ENCODE peak calls at places on chromosomes 11 and 22, in seven cellular contexts. C, F, K, E, V, H and O are unnamed samples.
A peak's percentile ranks its signal among the peaks of the same experiment; 100 is the strongest.

GRCh38 chr22:40238425-40239344 is 61.0 kb downstream of the TNRC6B start:
- DNase-seq in E (peak; percentile 87), F (peak; percentile 56), C (peak; percentile 96), H (peak; percentile 85), V (no peak), K (no peak), O (peak; percentile 78)

GRCh38 chr11:119377112-119377901 is 4.2 kb downstream of the USP2 start:
- DNase-seq in K (no peak), C (no peak), H (no peak), V (no peak), F (no peak), E (no peak), O (no peak)

GRCh38 chr11:27705873-27706820 is 5.9 kb upstream of the BDNF start:
- DNase-seq in E (no peak), V (no peak), H (no peak), F (peak; percentile 43), C (peak; percentile 56), K (no peak), O (no peak)

GRCh38 chr22:33593818-33594217 is 326.5 kb downstream of the LARGE1 start:
- DNase-seq in H (no peak), V (no peak), F (no peak), C (no peak), K (no peak), E (no peak), O (no peak)

GRCh38 chr22:17436382-17436951 is 67.2 kb downstream of the CECR2 start:
- DNase-seq in F (no peak), V (no peak), H (no peak), C (no peak), E (no peak), K (no peak), O (no peak)

GRCh38 chr22:38772624-38772873 is 16.8 kb upstream of the SUN2 start:
- DNase-seq in V (no peak), H (no peak), K (no peak), C (no peak), E (no peak), F (peak; percentile 91), O (no peak)

GRCh38 chr22:45917146-45917545 is 59.8 kb downstream of the WNT7B start:
- DNase-seq in F (no peak), C (no peak), V (no peak), H (no peak), E (no peak), K (no peak), O (no peak)

GRCh38 chr11:118437736-118438125 is 1.4 kb downstream of the KMT2A start:
- DNase-seq in V (peak; percentile 63), E (peak; percentile 48), F (no peak), C (peak; percentile 56), K (no peak), H (no peak), O (no peak)

GRCh38 chr11:78535027-78535426 is 39.6 kb downstream of the NARS2 start:
- DNase-seq in V (no peak), H (no peak), C (no peak), E (no peak), F (no peak), K (no peak), O (no peak)

GRCh38 chr22:32572741-32573140 is 98.1 kb downstream of the FBXO7 start:
- DNase-seq in V (no peak), E (no peak), H (no peak), C (no peak), F (no peak), K (no peak), O (no peak)

GRCh38 chr11:35618497-35619029 is 303 bp downstream of the FJX1 start:
- DNase-seq in H (no peak), F (peak; percentile 92), C (peak; percentile 84), V (peak; percentile 20), E (peak; percentile 61), K (no peak), O (no peak)

GRCh38 chr11:117145393-117145761 is 1.3 kb downstream of the PAFAH1B2 start:
- DNase-seq in F (peak; percentile 86), C (peak; percentile 79), V (peak; percentile 30), H (peak; percentile 32), E (peak; percentile 43), K (no peak), O (no peak)

GRCh38 chr11:108958446-108959123 is 293.7 kb downstream of the DDX10 start:
- DNase-seq in H (peak; percentile 78), E (peak; percentile 64), K (no peak), F (peak; percentile 53), C (peak; percentile 58), V (no peak), O (peak; percentile 42)

GRCh38 chr11:83122766-83123165 is 34.2 kb upstream of the PCF11 start:
- DNase-seq in V (no peak), C (no peak), F (no peak), K (no peak), H (no peak), E (no peak), O (no peak)

GRCh38 chr11:112719736-112720525 is 241.3 kb upstream of the NCAM1 start:
- DNase-seq in H (no peak), F (no peak), K (no peak), E (no peak), V (no peak), C (no peak), O (no peak)

GRCh38 chr11:59207988-59208432 is 4.7 kb downstream of the MPEG1 start:
- DNase-seq in K (no peak), H (peak; percentile 83), V (no peak), F (no peak), E (peak; percentile 74), C (peak; percentile 77), O (peak; percentile 90)

GRCh38 chr11:113991718-113992458 is 17.0 kb downstream of the HTR3A start:
- DNase-seq in F (no peak), K (no peak), V (no peak), C (no peak), E (no peak), H (no peak), O (no peak)

GRCh38 chr22:26792522-26792921 is 135.1 kb downstream of the MIAT start:
- DNase-seq in K (no peak), E (no peak), F (no peak), C (no peak), V (no peak), H (no peak), O (no peak)

GRCh38 chr22:32535531-32536190 is 61.0 kb downstream of the FBXO7 start:
- DNase-seq in H (no peak), E (no peak), V (no peak), F (no peak), C (no peak), K (no peak), O (no peak)

GRCh38 chr11:125112235-125112604 is 794 bp upstream of the TMEM218 start:
- DNase-seq in E (no peak), C (no peak), K (no peak), F (no peak), V (no peak), H (no peak), O (no peak)
- H3K27ac ChIP-seq in E (no peak overlapping the region), C (peak overlapping the region; percentile 40), K (peak overlapping the region; percentile 44), F (peak overlapping the region; percentile 60), V (no peak overlapping the region), H (no peak overlapping the region), O (no peak overlapping the region)

GRCh38 chr11:65113839-65114238 is 2.2 kb downstream of the TM7SF2 start:
- DNase-seq in V (no peak), H (no peak), K (no peak), E (no peak), C (no peak), F (peak; percentile 52), O (no peak)
- H3K4me3 ChIP-seq in V (no peak overlapping the region), H (no peak overlapping the region), K (no peak overlapping the region), E (no peak overlapping the region), C (no peak overlapping the region), F (no peak overlapping the region), O (no peak overlapping the region)

DNA sequence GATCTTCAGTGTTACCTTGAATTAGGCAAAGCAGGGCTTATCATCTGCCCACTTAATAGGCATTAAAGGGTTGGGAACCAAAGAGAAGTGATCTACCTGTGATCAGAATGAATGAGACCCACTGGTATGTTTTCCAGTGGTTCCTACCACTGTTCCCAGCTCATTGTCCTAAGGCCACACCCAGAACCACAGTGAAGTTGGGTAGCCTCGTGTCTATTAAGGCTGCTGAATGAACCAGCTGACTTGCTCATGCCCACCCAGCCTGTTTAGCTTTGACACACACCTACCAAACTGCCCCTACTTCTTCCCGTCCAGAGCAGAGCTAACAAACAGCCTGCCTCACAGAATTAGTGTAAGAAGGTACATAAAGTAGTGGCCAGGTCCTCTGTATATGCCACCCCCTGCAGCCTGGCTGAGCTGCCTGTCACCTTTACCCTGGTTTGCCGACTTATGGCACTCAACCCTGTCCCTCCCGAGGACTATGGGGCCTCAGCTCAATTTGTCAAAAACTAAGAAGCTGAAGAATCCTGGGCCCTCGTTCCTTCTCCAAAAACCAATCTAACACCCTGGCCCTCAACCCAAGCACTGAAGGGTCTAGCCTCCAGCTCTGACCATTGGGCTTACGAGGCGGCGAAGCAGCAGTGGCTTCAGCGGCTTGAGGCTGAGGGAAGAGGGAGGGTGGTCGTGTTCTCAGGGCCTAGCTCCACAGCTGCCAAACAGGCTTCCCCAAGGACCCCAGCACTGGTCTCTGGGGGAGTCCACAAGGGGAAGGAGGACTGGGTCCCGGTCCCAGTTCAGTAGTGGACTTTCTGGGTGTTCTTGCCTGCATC is 9.8 kb downstream of the UCP2 start:
- DNase-seq in C (no peak), V (no peak), F (no peak), K (no peak), H (no peak), E (no peak), O (no peak)
- H3K27ac ChIP-seq in C (no peak overlapping the region), V (no peak overlapping the region), F (no peak overlapping the region), K (no peak overlapping the region), H (no peak overlapping the region), E (no peak overlapping the region), O (no peak overlapping the region)

DNA sequence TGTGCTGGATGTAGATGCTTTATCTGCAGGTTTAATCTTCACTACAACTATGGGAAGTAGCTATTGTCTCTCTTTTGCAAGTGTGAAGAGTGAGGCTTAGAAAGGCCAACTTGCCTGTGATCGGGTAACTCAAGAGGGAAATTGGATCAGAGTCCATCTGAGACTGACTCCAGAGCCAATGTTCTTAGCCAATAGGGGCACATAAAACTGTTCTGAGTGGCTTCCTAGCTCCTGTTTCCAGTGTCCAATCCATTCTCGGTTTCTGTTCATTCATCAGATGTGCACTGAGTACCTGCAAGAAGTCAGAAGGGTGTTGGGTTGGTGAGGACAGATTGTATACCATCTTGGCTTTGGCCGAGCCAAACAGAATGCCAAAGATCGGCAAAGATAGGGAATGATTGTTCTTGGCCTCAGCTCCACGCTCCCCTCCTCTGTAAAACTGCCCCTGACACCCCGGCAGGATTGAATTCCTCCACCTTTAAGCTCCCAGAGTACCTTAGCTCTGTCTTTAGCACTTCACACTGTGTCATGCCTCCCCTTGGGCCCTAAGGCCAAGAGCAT is 100.0 kb downstream of the PTPRJ start:
- DNase-seq in V (no peak), E (no peak), K (no peak), F (no peak), C (no peak), H (no peak), O (no peak)
- H3K4me3 ChIP-seq in V (no peak overlapping the region), E (no peak overlapping the region), K (peak overlapping the region; percentile 22), F (no peak overlapping the region), C (no peak overlapping the region), H (no peak overlapping the region), O (no peak overlapping the region)

DNA sequence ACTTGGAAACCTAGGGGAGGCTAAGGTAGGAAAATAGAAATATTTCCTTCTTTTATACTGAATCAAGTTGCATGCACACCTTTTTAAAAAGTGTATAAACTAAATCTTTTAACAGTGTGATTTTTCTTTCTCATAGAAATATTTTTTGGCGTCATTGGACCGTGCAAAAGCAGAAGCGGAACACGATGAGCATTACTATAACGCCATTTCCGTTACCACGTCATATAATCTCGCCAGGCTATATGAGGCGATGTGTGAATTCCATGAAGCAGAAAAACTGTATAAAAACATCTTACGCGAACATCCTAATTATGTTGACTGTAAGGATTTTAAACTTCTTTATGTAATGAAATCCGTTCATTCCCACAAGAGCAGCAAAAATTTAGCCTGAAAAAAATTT is 13.4 kb downstream of the CTR9 start:
- DNase-seq in E (no peak), C (no peak), F (no peak), V (no peak), K (no peak), H (no peak), O (no peak)
- H3K27ac ChIP-seq in E (no peak overlapping the region), C (no peak overlapping the region), F (no peak overlapping the region), V (no peak overlapping the region), K (no peak overlapping the region), H (no peak overlapping the region), O (no peak overlapping the region)